ENCODE peak calls at places on chromosomes 2 and 18, in six cellular contexts. B is sigmoid colon, X is HCT116, U is H1, Z is transverse colon, W is K562. T is an unnamed sample. For H3K9me3, the result is how much of the 10 kb centered on the place peaks cover.

GRCh38 chr2:236200378-236200777 is 32.2 kb upstream of the GBX2 start:
- DNase-seq in X (no peak), W (no peak), B (peak), Z (no peak), U (no peak), T (no peak)

GRCh38 chr2:55051026-55051866 is 995 bp upstream of the RTN4 start:
- DNase-seq in X (peak), U (peak), Z (peak), B (peak), W (peak), T (peak)

GRCh38 chr2:6914829-6915228 is 2.4 kb upstream of the RNF144A start:
- DNase-seq in X (peak), W (no peak), U (no peak), Z (no peak), B (no peak), T (no peak)

GRCh38 chr2:157261199-157261782 is 3.8 kb downstream of the GALNT5 start:
- DNase-seq in X (peak), B (no peak), U (no peak), Z (peak), W (peak), T (no peak)

GRCh38 chr2:187264612-187265011 is 183.4 kb downstream of the CALCRL start:
- DNase-seq in X (no peak), Z (no peak), W (no peak), B (no peak), U (no peak), T (no peak)

GRCh38 chr2:181764095-181764963 is 84.0 kb upstream of the NEUROD1 start:
- DNase-seq in B (no peak), U (no peak), Z (no peak), X (no peak), W (peak), T (no peak)

GRCh38 chr2:105081006-105081701 is 43.3 kb downstream of the MRPS9 start:
- DNase-seq in Z (no peak), B (no peak), U (peak), W (no peak), X (no peak), T (no peak)

GRCh38 chr18:22165049-22165602 is 4.3 kb upstream of the GATA6 start:
- DNase-seq in U (no peak), B (no peak), Z (no peak), W (no peak), X (no peak), T (no peak)

GRCh38 chr2:101478561-101479001 is 3.7 kb upstream of the RFX8 start:
- DNase-seq in U (no peak), B (no peak), Z (no peak), X (no peak), W (no peak), T (no peak)

GRCh38 chr2:200635251-200635650 is 49.4 kb downstream of the AOX1 start:
- DNase-seq in Z (no peak), B (no peak), U (no peak), X (no peak), W (no peak), T (no peak)

GRCh38 chr2:53768233-53768542 is 584 bp downstream of the CHAC2 start:
- DNase-seq in U (no peak), X (no peak), B (no peak), Z (no peak), W (peak), T (no peak)

GRCh38 chr2:159562248-159562647 is 54.1 kb downstream of the BAZ2B start:
- DNase-seq in U (no peak), W (no peak), Z (no peak), X (no peak), B (no peak), T (no peak)

GRCh38 chr2:189379287-189379630 is 62.0 kb upstream of the WDR75 start:
- DNase-seq in Z (no peak), W (no peak), X (no peak), U (peak), B (no peak), T (no peak)

GRCh38 chr2:232628466-232629200 is 4.8 kb upstream of the EFHD1 start:
- DNase-seq in U (no peak), B (peak), X (no peak), W (no peak), Z (no peak), T (peak)

GRCh38 chr2:219661955-219662395 is 34.5 kb downstream of the SLC4A3 start:
- DNase-seq in U (no peak), B (no peak), W (peak), X (no peak), Z (no peak), T (no peak)

GRCh38 chr2:240995041-240995960 is 3.1 kb upstream of the SNED1 start:
- DNase-seq in B (peak), Z (no peak), U (no peak), X (no peak), W (no peak), T (no peak)

GRCh38 chr2:129224022-129224421 is 755.4 kb upstream of the RAB6C start:
- DNase-seq in X (no peak), B (no peak), U (no peak), W (no peak), Z (no peak), T (no peak)

GRCh38 chr2:236642584-236643291 is 73.1 kb downstream of the ACKR3 start:
- DNase-seq in B (peak), X (no peak), U (peak), Z (peak), W (no peak), T (peak)

GRCh38 chr2:209663149-209663548 is 108.5 kb upstream of the UNC80 start:
- DNase-seq in B (no peak), X (no peak), U (no peak), Z (no peak), W (no peak), T (no peak)

GRCh38 chr2:46448656-46449055 is 30.7 kb upstream of the TMEM247 start:
- DNase-seq in B (no peak), X (no peak), Z (no peak), U (no peak), W (no peak), T (no peak)

GRCh38 chr2:239259173-239259572 is 141.6 kb downstream of the HDAC4 start:
- DNase-seq in Z (peak), X (no peak), U (no peak), B (no peak), W (no peak), T (no peak)

GRCh38 chr2:165833156-165833555 is 39.1 kb upstream of the GALNT3 start:
- DNase-seq in X (no peak), U (no peak), B (no peak), W (no peak), Z (no peak), T (no peak)

GRCh38 chr2:222993920-222994650 is 57.9 kb upstream of the KCNE4 start:
- DNase-seq in W (no peak), U (no peak), Z (peak), B (peak), X (no peak), T (peak)

GRCh38 chr2:12057436-12058166 is 311.2 kb downstream of the LPIN1 start:
- DNase-seq in W (no peak), U (no peak), X (no peak), B (peak), Z (peak), T (peak)

GRCh38 chr2:23689891-23690290 is 237.0 kb downstream of the ATAD2B start:
- DNase-seq in B (no peak), W (no peak), U (no peak), X (no peak), Z (no peak), T (no peak)

GRCh38 chr18:6776193-6776592 is 46.7 kb downstream of the ARHGAP28 start:
- DNase-seq in Z (no peak), U (no peak), X (no peak), W (no peak), B (no peak), T (no peak)

GRCh38 chr2:96097441-96097840 is 18.9 kb downstream of the ADRA2B start:
- DNase-seq in X (no peak), W (no peak), U (no peak), Z (no peak), B (no peak), T (no peak)

GRCh38 chr2:230773039-230773773 is 60.6 kb downstream of the CAB39 start:
- DNase-seq in W (no peak), U (no peak), Z (no peak), X (no peak), B (no peak), T (no peak)

GRCh38 chr2:240655931-240656886 is 26.5 kb downstream of the AQP12B start:
- DNase-seq in U (no peak), Z (no peak), W (peak), B (peak), X (no peak), T (no peak)

GRCh38 chr2:86747708-86748627 is 27.9 kb downstream of the RMND5A start:
- DNase-seq in Z (peak), B (no peak), W (no peak), U (no peak), X (peak), T (no peak)

GRCh38 chr2:151767536-151767935 is 33.3 kb upstream of the NEB start:
- DNase-seq in X (no peak), W (peak), U (no peak), B (no peak), Z (no peak), T (no peak)

GRCh38 chr18:74914052-74914591 is 294.8 kb downstream of the PTGR3 start:
- DNase-seq in B (no peak), U (no peak), Z (no peak), W (no peak), X (no peak), T (no peak)

GRCh38 chr2:26674771-26675170 is 17.8 kb upstream of the KCNK3 start:
- DNase-seq in U (no peak), X (no peak), Z (no peak), B (peak), W (no peak), T (no peak)

GRCh38 chr2:37340637-37341036 is 3.8 kb upstream of the QPCT start:
- DNase-seq in X (no peak), B (no peak), W (no peak), U (no peak), Z (no peak), T (no peak)

GRCh38 chr2:37343537-37344434 is 644 bp upstream of the QPCT start:
- DNase-seq in B (no peak), X (no peak), Z (no peak), U (no peak), W (peak), T (peak)

GRCh38 chr2:37348155-37348554 is 3.7 kb downstream of the QPCT start:
- DNase-seq in U (no peak), W (no peak), B (no peak), X (no peak), Z (no peak), T (no peak)

GRCh38 chr2:37342636-37343211 is 1.7 kb upstream of the QPCT start:
- DNase-seq in U (no peak), X (no peak), Z (no peak), B (no peak), W (no peak), T (no peak)

DNA sequence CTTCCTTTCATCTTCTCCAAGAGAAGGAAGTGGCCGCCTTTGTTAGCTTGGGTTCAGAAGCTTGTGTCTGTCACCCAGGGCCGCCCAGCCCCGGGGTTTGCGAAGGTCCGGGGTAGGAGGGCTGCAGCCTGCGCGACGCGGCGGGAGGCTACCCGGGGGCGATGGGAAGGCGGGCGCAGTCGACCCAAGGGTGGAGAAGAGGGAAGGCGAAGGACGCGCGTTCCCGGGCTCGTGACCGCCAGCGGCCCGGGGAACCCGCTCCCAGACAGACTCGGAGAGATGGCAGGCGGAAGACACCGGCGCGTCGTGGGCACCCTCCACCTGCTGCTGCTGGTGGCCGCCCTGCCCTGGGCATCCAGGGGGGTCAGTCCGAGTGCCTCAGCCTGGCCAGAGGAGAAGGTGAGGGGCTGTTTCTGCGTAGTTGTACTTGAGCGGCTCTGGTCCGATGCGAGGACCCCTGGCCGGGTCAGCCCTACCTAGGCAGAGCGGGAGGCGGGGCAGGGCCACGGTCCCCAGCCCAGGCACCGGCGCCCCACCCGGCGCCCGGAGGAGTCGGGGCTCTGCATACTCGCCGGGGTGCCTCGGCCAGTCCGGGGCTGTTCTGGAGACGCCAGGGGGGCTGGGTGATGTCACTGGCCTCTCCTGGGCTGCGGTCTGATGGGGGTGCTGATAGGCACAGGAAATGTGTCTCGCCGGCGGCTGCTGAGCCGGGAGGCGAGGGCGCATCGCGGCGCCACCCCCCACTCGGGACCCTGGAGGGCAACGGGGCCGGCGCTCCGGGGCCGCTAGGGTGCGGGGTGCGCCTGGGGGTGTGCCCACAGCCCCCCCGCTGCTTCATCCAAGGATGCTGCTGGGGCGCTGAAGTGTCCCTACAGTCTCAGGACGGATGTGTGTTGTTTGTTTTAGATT is at the start of gene QPCT:
- DNase-seq in X (no peak), B (peak), W (peak), U (no peak), Z (peak), T (peak)
- H3K27ac ChIP-seq in X (no peak), B (peak), W (no peak), U (no peak), Z (peak), T (peak)

GRCh38 chr2:61017003-61017555 is 441 bp upstream of the PEX13 start:
- DNase-seq in X (peak), Z (peak), W (peak), B (peak), U (peak), T (peak)

GRCh38 chr2:61016392-61017002 is 1.0 kb upstream of the PEX13 start:
- DNase-seq in W (peak), X (no peak), Z (no peak), B (no peak), U (no peak), T (no peak)

GRCh38 chr2:61018798-61019197 is 743 bp upstream of the PUS10 start:
- DNase-seq in U (no peak), Z (no peak), W (no peak), X (no peak), B (no peak), T (no peak)

GRCh38 chr2:61018319-61018750 is 280 bp upstream of the PUS10 start:
- DNase-seq in B (no peak), X (no peak), Z (no peak), U (no peak), W (peak), T (no peak)

DNA sequence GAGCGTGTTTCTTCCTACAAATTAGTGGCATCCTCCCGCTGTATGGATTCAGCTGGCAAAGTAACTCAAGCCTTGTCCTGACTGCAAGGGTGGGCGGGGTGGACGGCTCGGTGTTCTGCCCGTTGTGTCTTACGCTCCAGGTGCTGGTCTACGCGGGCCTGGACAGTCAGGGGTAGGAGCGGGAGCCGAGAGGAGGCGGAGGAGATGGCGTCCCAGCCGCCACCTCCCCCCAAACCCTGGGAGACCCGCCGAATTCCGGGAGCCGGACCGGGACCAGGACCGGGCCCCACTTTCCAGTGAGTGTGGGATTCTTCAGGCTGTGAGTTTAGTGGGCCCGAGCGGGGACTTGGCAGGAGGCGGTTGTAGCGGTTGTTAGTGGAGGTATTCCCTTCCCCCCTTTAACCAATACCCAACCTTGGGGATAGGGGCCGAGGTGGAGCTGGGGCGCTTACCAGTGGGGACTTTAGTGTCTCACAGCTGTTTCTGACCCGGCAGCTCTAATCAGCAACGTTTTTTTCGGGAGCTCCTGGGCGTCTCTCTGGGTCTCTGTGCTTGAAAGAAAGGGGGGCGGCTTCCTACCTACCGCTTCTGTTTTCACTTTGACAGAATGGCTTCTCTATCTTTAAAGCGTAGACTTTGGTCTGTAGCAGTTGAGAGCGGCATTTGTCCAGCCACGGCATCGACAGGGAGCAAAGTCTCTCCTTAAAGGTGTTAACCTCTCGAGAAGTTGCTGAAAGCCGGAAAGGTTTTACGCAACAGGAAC is at the start of the genes PEX13 and PUS10:
- DNase-seq in B (peak), W (peak), Z (peak), X (peak), U (peak), T (peak)
- TF ChIP-seq POLR2A in B (no peak), W (peak), Z (peak), X (no peak), U (peak), T (peak)

GRCh38 chr2:3285901-3286645 is 91.5 kb downstream of the EIPR1 start:
- DNase-seq in W (no peak), U (no peak), B (no peak), Z (no peak), X (no peak), T (no peak)
- H3K9me3 ChIP-seq in W (under half), U (under half), B (under half), Z (under half), X (under half), T (under half)

GRCh38 chr2:44195714-44196113 is 27.0 kb downstream of the PPM1B start:
- DNase-seq in U (no peak), X (no peak), Z (no peak), W (no peak), B (no peak), T (no peak)
- H3K27ac ChIP-seq in U (no peak), X (no peak), Z (no peak), W (no peak), B (no peak), T (no peak)

GRCh38 chr2:170816499-170817246 is at the start of gene GAD1:
- DNase-seq in X (peak), B (peak), W (peak), Z (peak), U (no peak), T (no peak)
- TF ChIP-seq POLR2A in X (no peak), B (no peak), W (no peak), Z (no peak), U (no peak), T (no peak)

GRCh38 chr18:14965553-14965952 is 217.6 kb downstream of the ANKRD30B start:
- DNase-seq in U (no peak), X (no peak), Z (no peak), B (no peak), W (no peak), T (no peak)

GRCh38 chr18:14974088-14974487 is 226.1 kb downstream of the ANKRD30B start:
- DNase-seq in W (no peak), B (no peak), U (no peak), Z (no peak), X (no peak), T (no peak)

GRCh38 chr18:14971461-14972185 is 223.7 kb downstream of the ANKRD30B start:
- DNase-seq in Z (no peak), X (no peak), B (no peak), U (no peak), W (no peak), T (no peak)

GRCh38 chr18:14969507-14969906 is 221.5 kb downstream of the ANKRD30B start:
- DNase-seq in B (no peak), W (no peak), X (no peak), Z (no peak), U (no peak), T (no peak)

GRCh38 chr18:14970027-14970426 is 222.1 kb downstream of the ANKRD30B start:
- DNase-seq in X (no peak), B (no peak), W (no peak), U (no peak), Z (no peak), T (no peak)
- H3K9me3 ChIP-seq in X (under half), B (under half), W (under half), U (half or more), Z (under half), T (under half)

GRCh38 chr2:144847347-144848080 is 327.6 kb upstream of the ZEB2 start:
- DNase-seq in Z (no peak), X (no peak), U (no peak), B (no peak), W (no peak), T (no peak)
- H3K27ac ChIP-seq in Z (no peak), X (no peak), U (no peak), B (no peak), W (no peak), T (no peak)

DNA sequence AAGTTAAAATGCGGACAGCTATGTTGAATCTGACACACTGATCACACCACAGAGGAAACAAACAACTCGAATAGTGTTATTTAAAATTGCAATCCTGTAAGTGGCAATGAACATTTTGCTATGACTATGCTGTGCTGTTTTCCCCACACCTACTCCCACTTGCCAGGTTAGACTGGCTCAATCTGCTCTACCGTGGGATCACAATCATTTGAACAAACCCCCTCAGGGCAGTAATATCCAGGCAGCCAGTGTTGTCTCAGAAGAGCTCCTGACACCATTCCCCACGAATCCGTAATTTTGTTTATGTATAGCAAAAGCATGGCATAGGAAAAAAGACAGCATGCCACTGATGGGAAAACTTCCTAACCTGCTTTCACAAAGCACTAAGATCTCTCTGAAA is 284.3 kb downstream of the ERBB4 start:
- DNase-seq in Z (no peak), U (no peak), W (no peak), B (no peak), X (no peak), T (no peak)
- TF ChIP-seq POLR2A in Z (no peak), U (no peak), W (no peak), B (no peak), X (no peak), T (no peak)